ENCODE peak calls at places on chromosomes 16 and 17, in nine cellular contexts. One of them, this sample, is unnamed.

GRCh38 chr17:43734376-43734775 is 24.2 kb downstream of the SOST start:
- DNase-seq in H1: no peak
- DNase-seq in sigmoid colon: no peak
- DNase-seq in stomach: no peak
- DNase-seq in suprapubic skin: no peak
- DNase-seq in A549: no peak
- DNase-seq in ovary: no peak
- DNase-seq in transverse colon: no peak
- DNase-seq in upper lobe of left lung: no peak
- DNase-seq in this sample: no peak

GRCh38 chr17:70588003-70588402 is 418.7 kb downstream of the KCNJ2 start:
- DNase-seq in H1: no peak
- DNase-seq in sigmoid colon: no peak
- DNase-seq in stomach: no peak
- DNase-seq in suprapubic skin: no peak
- DNase-seq in A549: no peak
- DNase-seq in ovary: no peak
- DNase-seq in transverse colon: no peak
- DNase-seq in upper lobe of left lung: no peak
- DNase-seq in this sample: no peak

GRCh38 chr16:29809031-29809747 is 2.8 kb upstream of the PRRT2 start:
- DNase-seq in H1: no peak
- DNase-seq in sigmoid colon: no peak
- DNase-seq in stomach: no peak
- DNase-seq in suprapubic skin: peak
- DNase-seq in A549: no peak
- DNase-seq in ovary: peak
- DNase-seq in transverse colon: no peak
- DNase-seq in upper lobe of left lung: no peak
- DNase-seq in this sample: no peak

GRCh38 chr17:933168-934083 is 46.1 kb downstream of the NXN start:
- DNase-seq in H1: no peak
- DNase-seq in sigmoid colon: no peak
- DNase-seq in stomach: peak
- DNase-seq in suprapubic skin: no peak
- DNase-seq in A549: peak
- DNase-seq in ovary: no peak
- DNase-seq in transverse colon: no peak
- DNase-seq in upper lobe of left lung: peak
- DNase-seq in this sample: no peak

GRCh38 chr17:27544350-27545131 is 86.4 kb upstream of the LGALS9 start:
- DNase-seq in H1: no peak
- DNase-seq in sigmoid colon: no peak
- DNase-seq in stomach: no peak
- DNase-seq in suprapubic skin: no peak
- DNase-seq in A549: no peak
- DNase-seq in ovary: no peak
- DNase-seq in transverse colon: no peak
- DNase-seq in upper lobe of left lung: no peak
- DNase-seq in this sample: no peak

GRCh38 chr17:8436169-8436932 is 667 bp downstream of the NDEL1 start:
- DNase-seq in H1: no peak
- DNase-seq in sigmoid colon: peak
- DNase-seq in stomach: peak
- DNase-seq in suprapubic skin: peak
- DNase-seq in A549: peak
- DNase-seq in ovary: peak
- DNase-seq in transverse colon: peak
- DNase-seq in upper lobe of left lung: peak
- DNase-seq in this sample: peak

GRCh38 chr16:49821614-49822282 is 34.2 kb downstream of the ZNF423 start:
- DNase-seq in H1: no peak
- DNase-seq in sigmoid colon: no peak
- DNase-seq in stomach: no peak
- DNase-seq in suprapubic skin: no peak
- DNase-seq in A549: no peak
- DNase-seq in ovary: no peak
- DNase-seq in transverse colon: no peak
- DNase-seq in upper lobe of left lung: no peak
- DNase-seq in this sample: no peak

GRCh38 chr17:13582776-13583414 is 18.8 kb downstream of the HS3ST3A1 start:
- DNase-seq in H1: no peak
- DNase-seq in sigmoid colon: no peak
- DNase-seq in stomach: no peak
- DNase-seq in suprapubic skin: no peak
- DNase-seq in A549: no peak
- DNase-seq in ovary: no peak
- DNase-seq in transverse colon: no peak
- DNase-seq in upper lobe of left lung: no peak
- DNase-seq in this sample: no peak

GRCh38 chr17:50807014-50807413 is 28.4 kb upstream of the WFIKKN2 start:
- DNase-seq in H1: no peak
- DNase-seq in sigmoid colon: no peak
- DNase-seq in stomach: no peak
- DNase-seq in suprapubic skin: no peak
- DNase-seq in A549: no peak
- DNase-seq in ovary: no peak
- DNase-seq in transverse colon: no peak
- DNase-seq in upper lobe of left lung: no peak
- DNase-seq in this sample: no peak

GRCh38 chr16:59339871-59340270 is 605.8 kb upstream of the GOT2 start:
- DNase-seq in H1: peak
- DNase-seq in sigmoid colon: no peak
- DNase-seq in stomach: no peak
- DNase-seq in suprapubic skin: no peak
- DNase-seq in A549: no peak
- DNase-seq in ovary: no peak
- DNase-seq in transverse colon: no peak
- DNase-seq in upper lobe of left lung: no peak
- DNase-seq in this sample: no peak

GRCh38 chr17:78966123-78966813 is 13.5 kb downstream of the LGALS3BP start:
- DNase-seq in H1: no peak
- DNase-seq in sigmoid colon: no peak
- DNase-seq in stomach: no peak
- DNase-seq in suprapubic skin: no peak
- DNase-seq in A549: no peak
- DNase-seq in ovary: peak
- DNase-seq in transverse colon: no peak
- DNase-seq in upper lobe of left lung: no peak
- DNase-seq in this sample: no peak

GRCh38 chr17:79747508-79748295 is 17.0 kb downstream of the ENPP7 start:
- DNase-seq in H1: no peak
- DNase-seq in sigmoid colon: no peak
- DNase-seq in stomach: no peak
- DNase-seq in suprapubic skin: no peak
- DNase-seq in A549: no peak
- DNase-seq in ovary: no peak
- DNase-seq in transverse colon: no peak
- DNase-seq in upper lobe of left lung: no peak
- DNase-seq in this sample: no peak

GRCh38 chr17:62657664-62658063 is 30.2 kb downstream of the MRC2 start:
- DNase-seq in H1: no peak
- DNase-seq in sigmoid colon: peak
- DNase-seq in stomach: no peak
- DNase-seq in suprapubic skin: no peak
- DNase-seq in A549: no peak
- DNase-seq in ovary: no peak
- DNase-seq in transverse colon: no peak
- DNase-seq in upper lobe of left lung: no peak
- DNase-seq in this sample: no peak

GRCh38 chr16:12573730-12574383 is 229.8 kb downstream of the CPPED1 start:
- DNase-seq in H1: peak
- DNase-seq in sigmoid colon: peak
- DNase-seq in stomach: peak
- DNase-seq in suprapubic skin: peak
- DNase-seq in A549: peak
- DNase-seq in ovary: no peak
- DNase-seq in transverse colon: peak
- DNase-seq in upper lobe of left lung: peak
- DNase-seq in this sample: no peak

GRCh38 chr16:73605309-73605708 is 557.4 kb upstream of the ZFHX3 start:
- DNase-seq in H1: peak
- DNase-seq in sigmoid colon: no peak
- DNase-seq in stomach: no peak
- DNase-seq in suprapubic skin: no peak
- DNase-seq in A549: no peak
- DNase-seq in ovary: no peak
- DNase-seq in transverse colon: no peak
- DNase-seq in upper lobe of left lung: no peak
- DNase-seq in this sample: no peak

GRCh38 chr16:273547-274421 is 2.0 kb downstream of the RGS11 start:
- DNase-seq in H1: no peak
- DNase-seq in sigmoid colon: no peak
- DNase-seq in stomach: peak
- DNase-seq in suprapubic skin: no peak
- DNase-seq in A549: peak
- DNase-seq in ovary: no peak
- DNase-seq in transverse colon: peak
- DNase-seq in upper lobe of left lung: no peak
- DNase-seq in this sample: no peak

GRCh38 chr16:275786-276232 is at the start of gene RGS11:
- DNase-seq in H1: no peak
- DNase-seq in sigmoid colon: no peak
- DNase-seq in stomach: no peak
- DNase-seq in suprapubic skin: no peak
- DNase-seq in A549: no peak
- DNase-seq in ovary: no peak
- DNase-seq in transverse colon: no peak
- DNase-seq in upper lobe of left lung: no peak
- DNase-seq in this sample: no peak

GRCh38 chr16:275041-275621 is 613 bp downstream of the RGS11 start:
- DNase-seq in H1: no peak
- DNase-seq in sigmoid colon: no peak
- DNase-seq in stomach: no peak
- DNase-seq in suprapubic skin: no peak
- DNase-seq in A549: no peak
- DNase-seq in ovary: no peak
- DNase-seq in transverse colon: no peak
- DNase-seq in upper lobe of left lung: no peak
- DNase-seq in this sample: no peak

GRCh38 chr16:278863-279366 is 1.5 kb upstream of the ARHGDIG start:
- DNase-seq in H1: no peak
- DNase-seq in sigmoid colon: no peak
- DNase-seq in stomach: peak
- DNase-seq in suprapubic skin: no peak
- DNase-seq in A549: peak
- DNase-seq in ovary: no peak
- DNase-seq in transverse colon: no peak
- DNase-seq in upper lobe of left lung: peak
- DNase-seq in this sample: no peak

DNA sequence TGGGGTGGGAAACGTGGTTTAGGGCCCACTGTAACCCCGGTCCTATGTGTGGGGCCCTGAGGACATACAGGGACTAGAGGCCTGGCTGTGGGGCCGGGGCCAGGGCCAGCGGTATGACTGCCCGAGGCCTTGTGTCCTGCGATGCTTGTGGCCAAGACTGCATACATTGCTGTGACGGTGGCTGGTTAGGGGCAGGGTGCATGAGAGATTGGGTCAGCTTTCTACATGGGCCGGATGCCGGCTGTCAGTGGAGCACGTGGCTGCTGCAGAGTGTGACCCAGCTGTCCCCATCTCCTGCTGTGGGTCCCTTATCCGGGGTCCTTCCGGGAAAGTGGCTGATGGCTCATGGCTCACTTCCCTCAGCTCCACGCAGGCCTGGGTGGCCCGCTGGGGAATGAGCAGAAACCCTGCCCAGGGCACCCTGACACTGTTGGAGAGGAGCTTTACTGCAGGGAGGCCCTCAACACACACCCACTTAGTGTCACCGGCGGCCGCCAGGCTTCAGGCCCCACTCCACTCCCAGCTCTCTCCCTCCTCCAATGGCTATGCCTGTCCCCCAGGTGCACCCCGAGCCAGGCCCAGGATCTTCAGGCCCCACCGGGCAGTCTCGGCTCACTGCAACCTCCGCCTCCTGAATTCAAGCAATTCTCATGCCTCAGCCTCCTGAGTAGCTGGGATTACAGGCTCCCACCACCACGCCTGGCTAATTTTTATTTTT is 775 bp upstream of the RGS11 start:
- DNase-seq in H1: no peak
- DNase-seq in sigmoid colon: no peak
- DNase-seq in stomach: no peak
- DNase-seq in suprapubic skin: no peak
- DNase-seq in A549: no peak
- DNase-seq in ovary: no peak
- DNase-seq in transverse colon: no peak
- DNase-seq in upper lobe of left lung: no peak
- DNase-seq in this sample: no peak
- H3K27ac ChIP-seq in H1: no peak
- H3K27ac ChIP-seq in sigmoid colon: no peak
- H3K27ac ChIP-seq in stomach: no peak
- H3K27ac ChIP-seq in suprapubic skin: no peak
- H3K27ac ChIP-seq in A549: peak
- H3K27ac ChIP-seq in ovary: no peak
- H3K27ac ChIP-seq in transverse colon: no peak
- H3K27ac ChIP-seq in upper lobe of left lung: peak
- H3K27ac ChIP-seq in this sample: peak

DNA sequence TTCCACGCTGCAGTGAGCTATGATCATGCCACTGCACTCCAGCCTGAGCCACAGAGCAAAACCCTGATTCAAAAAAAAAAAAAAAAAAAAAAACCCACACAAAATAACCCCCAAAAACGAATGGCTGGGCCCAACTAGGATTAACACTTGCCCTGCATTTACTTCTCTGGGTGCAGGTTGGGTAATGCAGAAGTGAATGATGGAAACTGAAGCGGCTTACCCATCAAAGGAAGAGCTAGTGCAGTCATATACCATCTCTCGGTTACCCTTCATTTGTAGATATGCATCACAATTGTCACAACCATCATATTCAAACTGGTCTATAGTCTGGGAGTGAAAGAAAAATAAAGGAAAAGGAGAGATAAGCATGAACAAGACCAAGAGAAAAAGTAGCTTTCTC is 819 bp downstream of the SUPT4H1 start:
- DNase-seq in H1: no peak
- DNase-seq in sigmoid colon: no peak
- DNase-seq in stomach: no peak
- DNase-seq in suprapubic skin: no peak
- DNase-seq in A549: no peak
- DNase-seq in ovary: no peak
- DNase-seq in transverse colon: no peak
- DNase-seq in upper lobe of left lung: no peak
- DNase-seq in this sample: no peak
- TF ChIP-seq EP300 in H1: no peak
- TF ChIP-seq EP300 in sigmoid colon: no peak
- TF ChIP-seq EP300 in stomach: no peak
- TF ChIP-seq EP300 in suprapubic skin: no peak
- TF ChIP-seq EP300 in A549: no peak
- TF ChIP-seq EP300 in ovary: no peak
- TF ChIP-seq EP300 in transverse colon: no peak
- TF ChIP-seq EP300 in upper lobe of left lung: no peak
- TF ChIP-seq EP300 in this sample: no peak

GRCh38 chr16:89918453-89919347 is at the start of gene MC1R:
- DNase-seq in H1: no peak
- DNase-seq in sigmoid colon: no peak
- DNase-seq in stomach: no peak
- DNase-seq in suprapubic skin: peak
- DNase-seq in A549: peak
- DNase-seq in ovary: no peak
- DNase-seq in transverse colon: no peak
- DNase-seq in upper lobe of left lung: no peak
- DNase-seq in this sample: no peak
- TF ChIP-seq POLR2A in H1: no peak
- TF ChIP-seq POLR2A in sigmoid colon: no peak
- TF ChIP-seq POLR2A in stomach: no peak
- TF ChIP-seq POLR2A in suprapubic skin: no peak
- TF ChIP-seq POLR2A in A549: peak
- TF ChIP-seq POLR2A in ovary: no peak
- TF ChIP-seq POLR2A in transverse colon: no peak
- TF ChIP-seq POLR2A in upper lobe of left lung: no peak
- TF ChIP-seq POLR2A in this sample: no peak

GRCh38 chr16:68247400-68247799 is 2.2 kb downstream of the PLA2G15 start:
- DNase-seq in H1: no peak
- DNase-seq in sigmoid colon: no peak
- DNase-seq in stomach: no peak
- DNase-seq in suprapubic skin: no peak
- DNase-seq in A549: no peak
- DNase-seq in ovary: no peak
- DNase-seq in transverse colon: no peak
- DNase-seq in upper lobe of left lung: no peak
- DNase-seq in this sample: no peak
- H3K27ac ChIP-seq in H1: no peak
- H3K27ac ChIP-seq in sigmoid colon: peak
- H3K27ac ChIP-seq in stomach: peak
- H3K27ac ChIP-seq in suprapubic skin: no peak
- H3K27ac ChIP-seq in A549: no peak
- H3K27ac ChIP-seq in ovary: no peak
- H3K27ac ChIP-seq in transverse colon: peak
- H3K27ac ChIP-seq in upper lobe of left lung: no peak
- H3K27ac ChIP-seq in this sample: peak

This sample was measured in tibial nerve.